ENCODE peak calls at places on chromosomes 11 and 22, in nine cellular contexts. N, V, U, A, S, R, O, H and T are unnamed samples.
A peak's percentile ranks its signal among the peaks of the same experiment; 100 is the strongest.

GRCh38 chr22:23856721-23857605 is 712 bp upstream of the SLC2A11 start:
- DNase-seq in N (no peak), V (peak; percentile 85), U (peak; percentile 80), A (peak; percentile 45), S (no peak), R (peak; percentile 36), O (peak; percentile 47), H (peak; percentile 68), T (peak; percentile 85)

GRCh38 chr22:37802310-37803194 is 5.2 kb upstream of the GCAT start:
- DNase-seq in N (no peak), V (peak; percentile 65), U (peak; percentile 62), A (peak; percentile 59), S (no peak), R (no peak), O (no peak), H (peak; percentile 79), T (peak; percentile 80)

GRCh38 chr11:34632105-34632780 is 11.3 kb downstream of the EHF start:
- DNase-seq in N (no peak), V (peak; percentile 65), U (peak; percentile 42), A (no peak), S (no peak), R (no peak), O (no peak), H (no peak), T (no peak)

GRCh38 chr22:27913162-27913741 is 5.8 kb downstream of the PITPNB start:
- DNase-seq in N (no peak), V (no peak), U (no peak), A (peak; percentile 45), S (no peak), R (no peak), O (peak; percentile 14), H (no peak), T (peak; percentile 17)

GRCh38 chr11:12276831-12277475 is 100.4 kb upstream of the PARVA start:
- DNase-seq in N (no peak), V (peak; percentile 39), U (no peak), A (no peak), S (no peak), R (no peak), O (no peak), H (no peak), T (no peak)

GRCh38 chr11:134559617-134559992 is 147.6 kb upstream of the B3GAT1 start:
- DNase-seq in N (no peak), V (no peak), U (no peak), A (no peak), S (no peak), R (no peak), O (no peak), H (no peak), T (no peak)

GRCh38 chr11:69669486-69669885 is 5.7 kb downstream of the LTO1 start:
- DNase-seq in N (no peak), V (no peak), U (no peak), A (no peak), S (no peak), R (no peak), O (no peak), H (no peak), T (no peak)

GRCh38 chr22:48490513-48491411 is 1336.9 kb downstream of the BRD1 start:
- DNase-seq in N (no peak), V (no peak), U (peak; percentile 23), A (no peak), S (no peak), R (no peak), O (no peak), H (no peak), T (no peak)

GRCh38 chr11:124643605-124644425 is 21.2 kb downstream of the TBRG1 start:
- DNase-seq in N (no peak), V (no peak), U (peak; percentile 93), A (peak; percentile 98), S (peak; percentile 70), R (peak; percentile 49), O (no peak), H (no peak), T (no peak)

GRCh38 chr22:17552737-17553136 is 10.6 kb upstream of the SLC25A18 start:
- DNase-seq in N (no peak), V (no peak), U (no peak), A (no peak), S (no peak), R (no peak), O (no peak), H (no peak), T (no peak)

GRCh38 chr11:46252373-46252914 is 25.0 kb upstream of the CREB3L1 start:
- DNase-seq in N (no peak), V (peak; percentile 71), U (no peak), A (peak; percentile 40), S (no peak), R (no peak), O (no peak), H (no peak), T (peak; percentile 75)

GRCh38 chr11:7833527-7833926 is 36.8 kb upstream of the OR5P2 start:
- DNase-seq in N (no peak), V (no peak), U (no peak), A (no peak), S (no peak), R (no peak), O (no peak), H (no peak), T (no peak)

GRCh38 chr22:47027766-47028165 is 265.3 kb downstream of the TBC1D22A start:
- DNase-seq in N (no peak), V (no peak), U (no peak), A (no peak), S (no peak), R (no peak), O (no peak), H (no peak), T (no peak)

GRCh38 chr11:7665473-7666291 is 7.6 kb downstream of the CYB5R2 start:
- DNase-seq in N (peak; percentile 67), V (peak; percentile 68), U (peak; percentile 82), A (peak; percentile 56), S (no peak), R (peak; percentile 3), O (peak; percentile 83), H (no peak), T (peak; percentile 91)

GRCh38 chr11:35324981-35325380 is 94.4 kb downstream of the SLC1A2 start:
- DNase-seq in N (no peak), V (no peak), U (peak; percentile 64), A (peak; percentile 21), S (no peak), R (peak; percentile 7), O (no peak), H (no peak), T (no peak)

GRCh38 chr11:13358871-13359270 is 81.3 kb downstream of the BMAL1 start:
- DNase-seq in N (no peak), V (no peak), U (peak; percentile 63), A (peak; percentile 19), S (no peak), R (peak; percentile 5), O (no peak), H (no peak), T (no peak)

GRCh38 chr11:67118059-67118766 is 850 bp upstream of the KDM2A start:
- DNase-seq in N (no peak), V (peak; percentile 78), U (peak; percentile 48), A (peak; percentile 23), S (no peak), R (no peak), O (peak; percentile 48), H (peak; percentile 47), T (peak; percentile 90)

GRCh38 chr11:9380773-9381172 is 3.7 kb upstream of the IPO7 start:
- DNase-seq in N (no peak), V (no peak), U (no peak), A (no peak), S (no peak), R (no peak), O (no peak), H (no peak), T (no peak)

GRCh38 chr11:44178381-44178780 is 82.9 kb downstream of the EXT2 start:
- DNase-seq in N (no peak), V (peak; percentile 14), U (peak; percentile 22), A (peak; percentile 34), S (peak; percentile 37), R (no peak), O (no peak), H (no peak), T (no peak)

GRCh38 chr11:2518983-2519340 is 74.2 kb downstream of the KCNQ1 start:
- DNase-seq in N (no peak), V (no peak), U (no peak), A (no peak), S (no peak), R (no peak), O (no peak), H (no peak), T (no peak)

GRCh38 chr11:57438345-57439280 is 11.7 kb upstream of the SLC43A3 start:
- DNase-seq in N (no peak), V (no peak), U (no peak), A (no peak), S (no peak), R (no peak), O (no peak), H (no peak), T (no peak)

GRCh38 chr11:78244546-78245315 is 56.0 kb downstream of the USP35 start:
- DNase-seq in N (no peak), V (no peak), U (no peak), A (no peak), S (no peak), R (no peak), O (no peak), H (no peak), T (no peak)

GRCh38 chr11:102476069-102476468 is 23.5 kb upstream of the TMEM123 start:
- DNase-seq in N (no peak), V (no peak), U (peak; percentile 14), A (peak; percentile 64), S (no peak), R (no peak), O (no peak), H (no peak), T (no peak)

GRCh38 chr22:36486619-36487384 is 5.4 kb upstream of the TXN2 start:
- DNase-seq in N (no peak), V (peak; percentile 11), U (peak; percentile 62), A (peak; percentile 60), S (no peak), R (peak; percentile 48), O (peak; percentile 53), H (peak; percentile 43), T (peak; percentile 32)

GRCh38 chr11:93393386-93393785 is 62.8 kb downstream of the DEUP1 start:
- DNase-seq in N (no peak), V (no peak), U (no peak), A (no peak), S (no peak), R (no peak), O (no peak), H (no peak), T (no peak)

GRCh38 chr11:29734287-29734686 is 282.5 kb downstream of the KCNA4 start:
- DNase-seq in N (no peak), V (no peak), U (peak; percentile 2), A (no peak), S (no peak), R (no peak), O (no peak), H (no peak), T (no peak)

GRCh38 chr22:18994780-18995711 is 59.0 kb upstream of the PRODH start:
- DNase-seq in N (no peak), V (no peak), U (no peak), A (no peak), S (no peak), R (no peak), O (no peak), H (no peak), T (peak; percentile 60)